ENCODE peak calls at places on chromosomes 2 and 18, in ten cellular contexts. I is activated effector memory CD4-positive, alpha-beta T cell treated with Interleukin-2 at 50 U/mL for 16 hours; D is ecto neural progenitor cell; O is HEK293T; Q is stomach; M is astrocyte; B is T follicular helper cell; F is psoas muscle; R is GM20000; V is T-helper 17 cell. N is an unnamed sample.
A peak's percentile ranks its signal among the peaks of the same experiment; 100 is the strongest.

GRCh38 chr18:54812885-54813284 is 15.4 kb upstream of the RAB27B start:
- DNase-seq in F (no peak), V (no peak), M (no peak), Q (no peak), B (no peak), R (no peak), I (no peak), D (no peak), O (no peak), N (no peak)

GRCh38 chr2:66574701-66575624 is 140.0 kb downstream of the MEIS1 start:
- DNase-seq in D (peak; percentile 82), M (peak; percentile 82), O (peak; percentile 65), Q (no peak), I (no peak), B (no peak), F (peak; percentile 65), R (no peak), V (no peak), N (peak; percentile 76)

GRCh38 chr18:33944493-33944892 is 280.2 kb downstream of the NOL4 start:
- DNase-seq in R (no peak), V (no peak), B (no peak), M (no peak), D (no peak), F (no peak), I (no peak), Q (no peak), O (no peak), N (no peak)

GRCh38 chr2:239114616-239115265 is 266.9 kb downstream of the TWIST2 start:
- DNase-seq in O (peak; percentile 13), B (no peak), Q (no peak), D (no peak), M (no peak), I (no peak), R (no peak), F (no peak), V (no peak), N (no peak)

GRCh38 chr18:56038258-56039030 is 450.5 kb upstream of the TCF4 start:
- DNase-seq in I (no peak), D (no peak), B (no peak), Q (no peak), O (no peak), V (no peak), M (no peak), F (no peak), R (no peak), N (peak; percentile 60)

GRCh38 chr2:42249887-42250286 is 80.7 kb downstream of the EML4 start:
- DNase-seq in B (no peak), V (no peak), M (peak; percentile 45), Q (no peak), O (no peak), D (no peak), F (no peak), I (no peak), R (no peak), N (peak; percentile 31)

GRCh38 chr18:58140366-58141325 is 96.6 kb downstream of the NEDD4L start:
- DNase-seq in D (no peak), Q (no peak), B (no peak), O (no peak), I (no peak), V (no peak), R (no peak), M (no peak), F (no peak), N (no peak)

GRCh38 chr2:68060652-68061051 is 2.2 kb downstream of the C1D start:
- DNase-seq in V (no peak), F (no peak), I (no peak), Q (no peak), M (no peak), O (no peak), D (no peak), B (no peak), R (no peak), N (no peak)

GRCh38 chr18:27136208-27136535 is 48.9 kb downstream of the CHST9 start:
- DNase-seq in I (no peak), R (no peak), F (no peak), V (no peak), Q (no peak), M (peak; percentile 3), O (no peak), B (no peak), D (no peak), N (no peak)

N was measured in NCI-H2171.